ENCODE peak calls at places on chromosomes 16 and 17, in six cellular contexts. Q is adrenal gland, O is IMR-90, Y is transverse colon, N is H1, V is spleen. U is an unnamed sample.

GRCh38 chr17:4199818-4200402 is 56.9 kb downstream of the CYB5D2 start:
- DNase-seq in N (no peak), Y (no peak), Q (peak; percentile 42), V (no peak), O (peak; percentile 42), U (no peak)

GRCh38 chr17:21039839-21040575 is 2.8 kb downstream of the USP22 start:
- DNase-seq in Y (no peak), Q (peak; percentile 33), O (peak; percentile 56), N (no peak), V (no peak), U (peak; percentile 46)

GRCh38 chr17:78258323-78259229 is 27.1 kb downstream of the TMEM235 start:
- DNase-seq in Y (no peak), Q (peak; percentile 78), N (no peak), O (peak; percentile 12), V (peak; percentile 95), U (no peak)

GRCh38 chr16:19521471-19522368 is at the start of gene GDE1:
- DNase-seq in Y (peak; percentile 97), N (peak; percentile 97), O (peak; percentile 86), Q (peak; percentile 95), V (peak; percentile 99), U (peak; percentile 91)

GRCh38 chr17:43732961-43733360 is 25.6 kb downstream of the SOST start:
- DNase-seq in N (no peak), Y (no peak), V (no peak), Q (no peak), O (peak; percentile 87), U (no peak)

GRCh38 chr16:5615868-5616642 is 518.5 kb upstream of the EEF2KMT start:
- DNase-seq in Y (peak; percentile 64), O (no peak), V (peak; percentile 72), Q (peak; percentile 38), N (peak; percentile 88), U (peak; percentile 65)

GRCh38 chr17:27544350-27545131 is 86.4 kb upstream of the LGALS9 start:
- DNase-seq in Q (no peak), V (peak; percentile 51), O (peak; percentile 63), Y (no peak), N (no peak), U (no peak)

GRCh38 chr17:78769200-78769773 is 12.8 kb downstream of the CYTH1 start:
- DNase-seq in N (no peak), V (no peak), Q (peak; percentile 49), Y (no peak), O (no peak), U (no peak)

GRCh38 chr16:26345951-26346350 is 654.2 kb downstream of the HS3ST4 start:
- DNase-seq in N (no peak), O (no peak), V (no peak), Y (no peak), Q (no peak), U (no peak)

GRCh38 chr17:80491478-80492342 is 15.3 kb upstream of the NPTX1 start:
- DNase-seq in Q (no peak), Y (no peak), N (peak; percentile 73), V (no peak), O (no peak), U (no peak)

GRCh38 chr16:2256531-2257140 is 5.2 kb upstream of the ECI1 start:
- DNase-seq in Q (no peak), N (no peak), O (no peak), V (no peak), Y (no peak), U (no peak)

GRCh38 chr16:2081201-2081600 is 33.4 kb downstream of the TSC2 start:
- DNase-seq in O (no peak), N (no peak), Q (no peak), V (no peak), Y (no peak), U (no peak)

GRCh38 chr16:85512716-85513115 is 100.4 kb upstream of the GSE1 start:
- DNase-seq in V (no peak), N (no peak), O (peak; percentile 57), Y (no peak), Q (no peak), U (no peak)

GRCh38 chr16:1152123-1152638 is 725 bp upstream of the CACNA1H start:
- DNase-seq in Y (no peak), O (no peak), N (peak; percentile 69), V (peak; percentile 81), Q (peak; percentile 47), U (no peak)

GRCh38 chr16:52914428-52914827 is 138.3 kb downstream of the CHD9NB start:
- DNase-seq in N (peak; percentile 53), Q (no peak), Y (no peak), O (no peak), V (no peak), U (no peak)

GRCh38 chr16:21997693-21998480 is 3.0 kb downstream of the PDZD9 start:
- DNase-seq in V (no peak), N (no peak), O (no peak), Q (no peak), Y (no peak), U (no peak)

GRCh38 chr16:1762196-1762878 is 9.0 kb downstream of the NME3 start:
- DNase-seq in V (no peak), Y (no peak), Q (no peak), N (no peak), O (no peak), U (no peak)

GRCh38 chr16:10087151-10087550 is 95.1 kb downstream of the GRIN2A start:
- DNase-seq in Q (no peak), N (no peak), Y (no peak), O (no peak), V (no peak), U (no peak)

GRCh38 chr17:74759941-74760340 is 11.5 kb downstream of the NHERF1 start:
- DNase-seq in Q (no peak), O (no peak), N (no peak), V (no peak), Y (no peak), U (peak; percentile 88)

GRCh38 chr16:734208-734980 is 6.4 kb downstream of the CIAO3 start:
- DNase-seq in Q (no peak), O (no peak), V (no peak), Y (no peak), N (no peak), U (no peak)

GRCh38 chr16:67565470-67566100 is 3.3 kb downstream of the CTCF start:
- DNase-seq in Y (no peak), V (no peak), O (no peak), N (no peak), Q (no peak), U (no peak)

GRCh38 chr17:77451271-77451893 is 310.6 kb downstream of the SEC14L1 start:
- DNase-seq in Q (peak; percentile 69), V (peak; percentile 95), N (peak; percentile 88), Y (peak; percentile 83), O (peak; percentile 69), U (peak; percentile 75)

GRCh38 chr16:69118994-69119393 is 13.4 kb downstream of the CHTF8 start:
- DNase-seq in O (no peak), Q (no peak), N (no peak), Y (no peak), V (peak; percentile 16), U (no peak)

GRCh38 chr16:21590287-21590686 is 9.1 kb upstream of the METTL9 start:
- DNase-seq in Y (no peak), Q (no peak), N (no peak), V (no peak), O (no peak), U (no peak)

GRCh38 chr17:82370471-82371332 is 863 bp upstream of the UTS2R start:
- DNase-seq in O (no peak), Y (peak; percentile 52), V (no peak), N (no peak), Q (no peak), U (no peak)

GRCh38 chr17:19787733-19788357 is 39.7 kb upstream of the ALDH3A1 start:
- DNase-seq in Q (no peak), O (peak; percentile 6), N (no peak), V (no peak), Y (no peak), U (no peak)

GRCh38 chr16:75621170-75621477 is 2.0 kb downstream of the ADAT1 start:
- DNase-seq in Y (no peak), V (no peak), N (no peak), Q (no peak), O (peak; percentile 55), U (no peak)

GRCh38 chr17:41522301-41523224 is 3.9 kb upstream of the KRT15 start:
- DNase-seq in O (no peak), N (no peak), Y (peak; percentile 50), V (no peak), Q (no peak), U (peak; percentile 81)

DNA sequence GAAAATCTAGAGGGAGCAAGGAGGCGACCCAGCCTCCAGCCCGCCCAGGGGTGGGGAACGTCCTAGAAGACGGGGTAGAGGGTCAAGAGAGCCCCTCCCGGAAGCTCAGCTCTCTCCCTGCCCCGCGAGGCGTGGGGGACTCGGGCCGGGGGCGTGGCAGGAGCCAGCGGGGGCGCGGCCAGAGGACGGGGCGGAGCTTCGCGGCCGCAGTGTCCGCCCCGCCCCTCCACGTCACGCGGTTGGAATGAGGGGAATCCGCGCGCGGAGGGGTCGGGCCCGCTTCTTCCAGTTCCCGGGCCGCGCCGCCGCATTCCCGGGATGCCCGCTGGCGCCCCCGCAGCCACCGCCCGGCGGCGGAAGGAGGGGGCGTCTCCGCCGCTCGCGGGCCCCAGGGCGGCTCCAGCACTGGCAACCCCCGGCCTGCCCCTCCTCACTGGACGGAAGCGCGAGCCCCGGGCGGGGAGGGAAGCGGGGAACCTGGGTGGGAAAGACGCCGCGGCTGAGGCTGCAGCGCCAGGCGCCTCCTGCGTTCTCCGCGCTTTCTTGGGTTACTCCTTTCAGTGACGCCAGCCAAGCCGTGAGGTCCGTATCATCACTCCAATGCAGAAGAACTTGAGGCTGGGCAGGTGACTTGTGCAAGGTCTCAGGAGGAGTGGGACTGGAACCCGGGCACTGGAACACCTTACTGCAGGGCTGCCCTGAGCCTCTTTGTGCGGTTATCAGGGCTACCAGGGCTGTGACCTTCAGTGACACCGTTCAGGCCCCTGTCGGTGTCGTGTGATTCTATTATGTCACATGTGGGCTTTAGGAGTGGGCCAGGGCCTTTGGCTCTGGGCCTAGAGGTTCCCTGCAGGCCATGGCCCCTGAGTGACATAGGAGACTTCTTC is 4.3 kb downstream of the MYO1C start:
- DNase-seq in V (peak; percentile 94), O (peak; percentile 84), Y (peak; percentile 90), Q (peak; percentile 87), N (peak; percentile 87), U (peak; percentile 84)
- H3K4me3 ChIP-seq in V (peak overlapping the region; percentile 56), O (peak overlapping the region; percentile 42), Y (peak overlapping the region; percentile 83), Q (peak overlapping the region; percentile 81), N (peak overlapping the region; percentile 24), U (peak overlapping the region; percentile 75)

GRCh38 chr16:29815793-29816693 is at the start of gene PAGR1:
- DNase-seq in N (peak; percentile 98), O (peak; percentile 100), Q (peak; percentile 99), V (peak; percentile 99), Y (peak; percentile 99), U (peak; percentile 99)
- TF ChIP-seq POLR2A in N (peak; percentile 86), O (peak; percentile 49), Q (peak; percentile 79), V (no peak), Y (peak; percentile 81), U (peak; percentile 48)

GRCh38 chr17:29613371-29613837 is 9.3 kb downstream of the CORO6 start:
- DNase-seq in Q (peak; percentile 97), Y (peak; percentile 95), O (peak; percentile 59), V (peak; percentile 97), N (peak; percentile 100), U (peak; percentile 93)
- H3K4me3 ChIP-seq in Q (peak overlapping the region; percentile 38), Y (no peak overlapping the region), O (no peak overlapping the region), V (peak overlapping the region; percentile 45), N (peak overlapping the region; percentile 5), U (peak overlapping the region; percentile 16)

DNA sequence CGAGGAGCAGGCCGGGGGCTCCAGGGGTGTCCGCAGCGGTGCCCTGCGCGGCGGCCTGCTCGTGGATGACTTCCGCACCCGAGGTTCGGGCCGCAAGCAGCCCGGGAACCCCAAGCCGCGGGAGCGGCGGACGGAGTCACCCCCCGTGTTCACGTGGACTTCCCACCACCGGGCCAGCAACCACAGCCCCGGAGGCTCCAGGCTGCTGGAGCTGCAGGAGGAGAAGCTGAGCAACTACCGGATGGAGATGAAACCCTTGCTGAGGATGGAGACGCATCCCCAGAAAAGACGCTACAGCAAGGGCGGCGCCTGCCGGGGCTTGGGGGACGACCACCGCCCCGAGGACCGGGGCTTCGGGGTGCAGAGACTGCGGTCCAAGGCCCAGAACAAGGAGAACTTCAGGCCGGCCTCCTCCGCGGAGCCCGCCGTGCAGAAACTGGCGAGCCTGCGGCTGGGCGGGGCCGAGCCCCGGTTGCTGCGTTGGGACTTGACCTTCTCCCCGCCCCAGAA is 75.8 kb downstream of the KLHDC4 start:
- DNase-seq in Q (no peak), V (no peak), N (no peak), O (no peak), Y (no peak), U (no peak)
- TF ChIP-seq POLR2A in Q (no peak), V (no peak), N (no peak), O (no peak), Y (no peak), U (no peak)